ENCODE peak calls at places on chromosomes 1 and 21, in five cellular contexts. H is MM.1S, L is body of pancreas, N is cardiac fibroblast, U is fibroblast of mammary gland. G is an unnamed sample.
A peak's percentile ranks its signal among the peaks of the same experiment; 100 is the strongest.

GRCh38 chr1:199292873-199293272 is 654.0 kb downstream of the PTPRC start:
- DNase-seq in N (no peak), U (no peak), H (no peak), L (no peak), G (no peak)

GRCh38 chr21:43916691-43917514 is 51.9 kb downstream of the AGPAT3 start:
- DNase-seq in H (peak; percentile 83), U (no peak), L (no peak), N (no peak), G (no peak)

GRCh38 chr21:38136201-38136600 is 120.6 kb upstream of the KCNJ15 start:
- DNase-seq in U (peak; percentile 20), L (no peak), H (no peak), N (peak; percentile 44), G (no peak)

GRCh38 chr21:26966978-26967913 is at the start of gene ADAMTS5:
- DNase-seq in N (peak; percentile 56), L (peak; percentile 15), H (no peak), U (peak; percentile 82), G (peak; percentile 75)

GRCh38 chr1:115302390-115302961 is 35.6 kb downstream of the NGF start:
- DNase-seq in N (peak; percentile 86), U (peak; percentile 94), H (no peak), L (no peak), G (peak; percentile 94)

GRCh38 chr21:46218906-46219590 is 9.5 kb downstream of the LSS start:
- DNase-seq in L (no peak), U (no peak), N (no peak), H (no peak), G (no peak)

GRCh38 chr1:37699147-37699546 is 6.8 kb downstream of the CDCA8 start:
- DNase-seq in U (no peak), L (no peak), H (no peak), N (no peak), G (no peak)

GRCh38 chr1:173421266-173421665 is 55.9 kb upstream of the PRDX6 start:
- DNase-seq in H (no peak), U (no peak), N (no peak), L (no peak), G (no peak)

GRCh38 chr21:17759546-17760178 is 59.5 kb downstream of the C21orf91 start:
- DNase-seq in N (no peak), H (no peak), U (no peak), L (no peak), G (no peak)

GRCh38 chr1:88549536-88549935 is 134.5 kb upstream of the PKN2 start:
- DNase-seq in H (peak; percentile 16), U (peak; percentile 12), L (no peak), N (peak; percentile 4), G (no peak)
- TF ChIP-seq CTCF in H (peak; percentile 27), U (peak; percentile 30), L (no peak), N (peak; percentile 7), G (peak; percentile 5)

GRCh38 chr1:32767641-32768040 is 49.5 kb downstream of the YARS1 start:
- DNase-seq in U (peak; percentile 37), N (peak; percentile 34), H (no peak), L (no peak), G (peak; percentile 49)
- H3K4me3 ChIP-seq in U (no peak overlapping the region), N (no peak overlapping the region), H (no peak overlapping the region), L (no peak overlapping the region), G (no peak overlapping the region)

GRCh38 chr21:28084951-28085350 is 907.7 kb downstream of the LTN1 start:
- DNase-seq in L (no peak), H (no peak), U (no peak), N (no peak), G (no peak)
- TF ChIP-seq CTCF in L (no peak), H (no peak), U (no peak), N (no peak), G (no peak)

GRCh38 chr1:61607448-61607847 is 117.5 kb downstream of the TM2D1 start:
- DNase-seq in U (no peak), N (no peak), L (no peak), H (no peak), G (no peak)

GRCh38 chr1:61605607-61606321 is 119.2 kb downstream of the TM2D1 start:
- DNase-seq in U (peak; percentile 81), N (peak; percentile 31), L (no peak), H (no peak), G (peak; percentile 75)

GRCh38 chr1:61604684-61605083 is 120.3 kb downstream of the TM2D1 start:
- DNase-seq in N (no peak), H (no peak), U (peak; percentile 40), L (no peak), G (no peak)

GRCh38 chr1:61609040-61609439 is 115.9 kb downstream of the TM2D1 start:
- DNase-seq in H (no peak), L (no peak), N (no peak), U (no peak), G (no peak)

DNA sequence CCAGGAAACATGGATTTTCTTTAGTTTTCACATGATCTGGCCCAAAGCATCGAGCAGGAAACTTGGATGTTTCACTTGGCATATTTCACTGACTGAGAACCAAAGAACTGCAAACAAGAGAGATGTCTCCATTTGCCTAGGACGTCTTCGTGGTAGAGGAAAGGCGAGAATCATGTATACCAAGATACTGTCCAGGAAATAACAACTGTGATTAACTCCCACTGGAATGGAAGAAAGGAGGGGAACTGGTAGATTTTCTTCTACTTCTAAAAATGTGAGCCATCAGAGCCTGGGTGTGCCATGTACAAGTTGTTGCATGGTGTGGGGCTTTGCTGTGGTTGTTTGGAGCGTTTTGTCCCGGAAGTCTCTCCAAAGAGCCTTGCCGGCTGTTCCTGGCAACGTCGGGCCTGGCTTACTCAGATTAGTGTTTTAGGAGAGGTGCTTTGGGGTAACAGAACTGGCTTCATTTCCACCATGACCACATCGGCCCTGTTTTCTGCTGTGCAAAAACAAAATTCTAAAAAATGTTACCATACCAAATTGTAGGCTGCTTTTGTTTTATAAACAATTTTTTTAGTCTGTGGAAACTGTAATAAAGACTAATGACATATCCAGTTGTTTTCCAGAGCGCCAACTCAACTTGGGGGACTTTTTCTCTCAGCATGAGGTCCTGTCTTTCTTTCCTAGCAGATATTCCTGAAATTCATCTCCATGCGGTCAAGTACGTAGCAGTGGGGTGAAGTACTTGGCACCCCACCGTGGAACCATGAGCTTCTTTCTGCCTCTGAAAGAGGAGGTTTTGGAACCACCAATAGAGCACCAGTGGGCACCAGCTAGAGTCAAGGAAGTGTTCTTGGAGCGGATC is 118.3 kb downstream of the TM2D1 start:
- DNase-seq in H (no peak), N (peak; percentile 84), L (no peak), U (peak; percentile 83), G (no peak)
- H3K4me3 ChIP-seq in H (no peak overlapping the region), N (no peak overlapping the region), L (no peak overlapping the region), U (no peak overlapping the region), G (no peak overlapping the region)

DNA sequence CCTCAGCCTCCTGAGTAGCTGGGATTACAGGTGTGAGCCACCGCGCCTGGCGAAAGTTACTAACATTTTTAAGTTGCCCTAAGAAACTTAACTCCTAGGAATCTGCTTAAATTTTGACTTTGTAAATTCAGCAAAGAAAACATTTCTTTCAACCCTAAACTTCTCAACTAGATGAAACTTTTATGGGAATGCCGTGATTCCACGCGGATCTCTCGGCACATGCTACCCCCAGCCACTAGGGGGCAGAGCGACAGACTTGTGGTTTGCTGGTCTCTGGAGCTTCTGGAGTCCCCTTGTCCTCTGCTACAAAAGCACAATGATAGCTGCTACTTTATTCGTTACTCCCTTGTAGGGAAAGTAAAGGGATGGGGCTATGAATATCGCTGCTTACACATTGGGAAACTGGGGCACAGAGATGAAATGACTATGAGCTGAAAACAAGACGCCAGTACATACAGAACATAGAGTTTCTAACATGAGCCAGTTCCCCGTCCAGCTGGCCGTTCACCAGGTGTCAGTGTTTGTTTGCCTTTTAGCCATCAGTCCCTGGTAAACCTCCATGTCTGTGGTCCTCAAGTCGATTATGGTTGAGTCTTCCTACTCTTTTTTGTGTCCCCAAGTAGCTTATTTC is 114.7 kb downstream of the PBX1 start:
- DNase-seq in N (no peak), L (no peak), H (no peak), U (no peak), G (no peak)
- TF ChIP-seq CTCF in N (peak; percentile 57), L (no peak), H (peak; percentile 56), U (peak; percentile 51), G (peak; percentile 44)

G was measured in foreskin fibroblast.